ENCODE peak calls at places on chromosomes 16 and 17, in nine cellular contexts. H is K562, T is A673, S is thoracic aorta, P is heart left ventricle, C is HCT116, K is breast epithelium, N is body of pancreas, M is neural progenitor cell. R is an unnamed sample. For H3K36me3 and H3K27me3, the result is how much of the 10 kb centered on the place peaks cover.

GRCh38 chr17:45411348-45412105 is 21.1 kb downstream of the ARHGAP27 start:
- DNase-seq in H (no peak), T (no peak), S (no peak), P (no peak), C (no peak), K (no peak), N (no peak), M (no peak), R (no peak)

GRCh38 chr17:72717276-72717675 is 375.2 kb downstream of the SLC39A11 start:
- DNase-seq in H (no peak), T (no peak), S (no peak), P (no peak), C (no peak), K (no peak), N (no peak), M (no peak), R (no peak)

GRCh38 chr16:47037746-47038458 is 64.4 kb upstream of the DNAJA2 start:
- DNase-seq in H (peak), T (peak), S (peak), P (peak), C (peak), K (peak), N (peak), M (peak), R (peak)

GRCh38 chr16:51167170-51167710 is 16.2 kb upstream of the SALL1 start:
- DNase-seq in H (no peak), T (no peak), S (no peak), P (no peak), C (no peak), K (no peak), N (no peak), M (no peak), R (no peak)

GRCh38 chr16:56734429-56734828 is 4.5 kb downstream of the NUP93 start:
- DNase-seq in H (peak), T (no peak), S (no peak), P (no peak), C (no peak), K (no peak), N (no peak), M (no peak), R (no peak)

GRCh38 chr16:67399749-67400704 is 6.7 kb upstream of the TPPP3 start:
- DNase-seq in H (no peak), T (no peak), S (no peak), P (no peak), C (no peak), K (no peak), N (peak), M (no peak), R (no peak)

GRCh38 chr17:77347544-77347943 is 206.8 kb downstream of the SEC14L1 start:
- DNase-seq in H (no peak), T (no peak), S (no peak), P (no peak), C (no peak), K (no peak), N (no peak), M (no peak), R (no peak)

GRCh38 chr16:53052519-53053501 is at the start of gene CHD9NB:
- DNase-seq in H (no peak), T (peak), S (peak), P (no peak), C (peak), K (peak), N (peak), M (no peak), R (peak)

GRCh38 chr16:64236351-64236750 is 885.5 kb downstream of the CDH11 start:
- DNase-seq in H (no peak), T (no peak), S (no peak), P (no peak), C (no peak), K (no peak), N (no peak), M (no peak), R (no peak)

GRCh38 chr16:88900653-88901052 is 34.2 kb upstream of the PABPN1L start:
- DNase-seq in H (no peak), T (no peak), S (no peak), P (no peak), C (no peak), K (no peak), N (no peak), M (no peak), R (no peak)

GRCh38 chr17:5211458-5211857 is 19.8 kb upstream of the ZNF594 start:
- DNase-seq in H (no peak), T (no peak), S (no peak), P (no peak), C (no peak), K (no peak), N (no peak), M (no peak), R (no peak)

GRCh38 chr16:85458952-85459351 is 154.2 kb upstream of the GSE1 start:
- DNase-seq in H (no peak), T (no peak), S (no peak), P (no peak), C (no peak), K (no peak), N (peak), M (no peak), R (no peak)

GRCh38 chr17:19369846-19370492 is 7.4 kb upstream of the B9D1 start:
- DNase-seq in H (no peak), T (no peak), S (no peak), P (no peak), C (no peak), K (no peak), N (peak), M (no peak), R (no peak)

GRCh38 chr17:73820686-73821448 is 176.6 kb upstream of the SDK2 start:
- DNase-seq in H (peak), T (peak), S (no peak), P (no peak), C (no peak), K (no peak), N (no peak), M (peak), R (peak)

GRCh38 chr17:17264430-17264829 is 16.6 kb downstream of the COPS3 start:
- DNase-seq in H (no peak), T (no peak), S (no peak), P (no peak), C (no peak), K (no peak), N (no peak), M (no peak), R (no peak)
- H3K36me3 ChIP-seq in H (half or more), T (half or more), S (half or more), P (half or more), C (half or more), K (under half), N (under half), M (under half), R (under half)

DNA sequence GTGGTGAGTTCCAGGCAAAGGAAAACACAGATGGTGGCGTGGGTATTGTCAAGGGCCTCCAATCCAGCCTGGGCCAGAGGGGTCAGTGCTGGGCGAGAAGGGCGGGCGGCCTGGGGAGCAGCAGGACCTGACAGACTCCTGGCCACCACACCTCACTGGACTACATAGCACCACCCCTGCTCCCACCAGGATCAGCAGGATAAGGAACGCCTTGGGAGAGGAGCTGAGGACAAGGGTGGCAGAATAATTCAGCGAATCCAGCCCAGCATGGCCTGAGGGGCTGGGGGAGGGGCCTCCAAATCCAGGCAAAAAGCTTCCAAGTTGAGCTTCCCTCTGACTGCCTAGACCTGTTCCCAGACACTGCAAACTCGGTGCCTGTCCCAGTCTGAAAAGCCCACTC is 6.5 kb downstream of the DLX4 start:
- DNase-seq in H (no peak), T (no peak), S (no peak), P (no peak), C (no peak), K (no peak), N (no peak), M (no peak), R (no peak)
- H3K27me3 ChIP-seq in H (under half), T (half or more), S (under half), P (half or more), C (under half), K (half or more), N (under half), M (half or more), R (under half)

GRCh38 chr16:18797746-18798145 is 3.6 kb downstream of the ARL6IP1 start:
- DNase-seq in H (no peak), T (no peak), S (no peak), P (no peak), C (no peak), K (no peak), N (no peak), M (no peak), R (no peak)
- H3K36me3 ChIP-seq in H (half or more), T (half or more), S (under half), P (half or more), C (half or more), K (under half), N (under half), M (under half), R (half or more)

GRCh38 chr17:38602862-38603785 is 2.6 kb downstream of the SRCIN1 start:
- DNase-seq in H (no peak), T (no peak), S (no peak), P (no peak), C (no peak), K (no peak), N (no peak), M (peak), R (no peak)
- H3K27me3 ChIP-seq in H (under half), T (under half), S (under half), P (under half), C (under half), K (under half), N (under half), M (under half), R (under half)

DNA sequence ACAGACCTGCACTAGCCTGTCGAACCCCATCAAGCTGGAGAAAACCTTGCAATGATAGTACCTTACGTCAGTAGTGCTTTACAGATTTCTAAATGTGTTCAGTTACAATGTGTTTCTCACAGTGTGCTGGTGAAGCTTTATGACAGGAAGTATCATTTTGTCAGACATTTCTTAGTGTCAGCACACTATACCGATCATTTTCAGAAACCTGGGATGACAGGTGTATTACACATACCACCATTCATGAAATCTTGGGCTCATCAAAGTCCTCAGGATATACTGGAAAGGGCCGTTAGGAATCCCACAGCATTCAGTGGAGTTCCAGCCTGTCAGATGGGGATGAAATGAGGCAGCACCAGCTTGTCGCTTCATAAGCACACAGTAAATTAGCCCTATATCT is 27.3 kb downstream of the TTC19 start:
- DNase-seq in H (no peak), T (no peak), S (no peak), P (no peak), C (no peak), K (no peak), N (no peak), M (no peak), R (no peak)
- H3K36me3 ChIP-seq in H (half or more), T (half or more), S (under half), P (half or more), C (half or more), K (under half), N (under half), M (under half), R (half or more)

GRCh38 chr17:31512796-31513195 is 121.3 kb downstream of the RAB11FIP4 start:
- DNase-seq in H (no peak), T (no peak), S (no peak), P (no peak), C (no peak), K (no peak), N (no peak), M (no peak), R (no peak)

GRCh38 chr17:31512104-31512740 is 120.7 kb downstream of the RAB11FIP4 start:
- DNase-seq in H (no peak), T (no peak), S (no peak), P (no peak), C (no peak), K (no peak), N (no peak), M (no peak), R (no peak)

GRCh38 chr17:31517524-31517923 is 126.0 kb downstream of the RAB11FIP4 start:
- DNase-seq in H (peak), T (no peak), S (no peak), P (no peak), C (no peak), K (no peak), N (no peak), M (peak), R (peak)

GRCh38 chr17:31513731-31514427 is 122.4 kb downstream of the RAB11FIP4 start:
- DNase-seq in H (no peak), T (no peak), S (no peak), P (no peak), C (no peak), K (no peak), N (no peak), M (no peak), R (no peak)

DNA sequence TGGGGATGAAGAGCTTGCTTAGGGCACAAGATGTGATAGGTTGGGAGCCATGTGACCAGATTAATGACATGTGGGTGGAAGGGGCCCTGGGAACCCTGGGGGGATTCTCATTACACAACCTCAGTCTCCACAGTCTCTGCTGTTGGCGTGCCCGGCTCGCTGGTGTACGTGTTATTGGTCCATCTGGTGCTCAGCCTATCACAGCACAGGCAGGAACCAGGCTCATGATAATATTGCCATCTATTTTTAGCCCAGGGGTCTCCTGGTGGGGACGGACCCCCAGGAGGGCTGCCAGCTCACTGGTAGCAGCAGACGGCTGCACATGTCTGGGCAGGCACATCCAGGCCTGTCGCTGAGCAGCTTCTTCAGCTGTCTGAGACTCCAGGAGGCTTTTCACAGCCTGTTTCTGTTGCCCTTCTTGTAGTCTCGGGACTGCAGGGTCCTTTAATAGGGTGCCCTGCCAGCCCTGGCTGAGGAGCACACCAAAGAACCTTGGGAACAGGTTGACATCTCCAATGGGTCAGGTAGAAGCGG is 123.8 kb downstream of the RAB11FIP4 start:
- DNase-seq in H (no peak), T (no peak), S (no peak), P (no peak), C (no peak), K (no peak), N (no peak), M (no peak), R (no peak)
- H3K27me3 ChIP-seq in H (under half), T (under half), S (under half), P (under half), C (under half), K (under half), N (under half), M (under half), R (under half)

GRCh38 chr17:6642592-6642991 is 1.7 kb downstream of the TXNDC17 start:
- DNase-seq in H (no peak), T (no peak), S (no peak), P (no peak), C (no peak), K (no peak), N (no peak), M (no peak), R (no peak)

GRCh38 chr17:6641374-6641818 is 536 bp downstream of the TXNDC17 start:
- DNase-seq in H (no peak), T (peak), S (no peak), P (no peak), C (no peak), K (no peak), N (no peak), M (no peak), R (no peak)

GRCh38 chr17:6640536-6641373 is at the start of the genes KIAA0753 and TXNDC17:
- DNase-seq in H (peak), T (peak), S (peak), P (peak), C (peak), K (peak), N (peak), M (peak), R (peak)

GRCh38 chr17:6639651-6640535 is 618 bp downstream of the KIAA0753 start:
- DNase-seq in H (peak), T (peak), S (no peak), P (peak), C (no peak), K (no peak), N (peak), M (peak), R (peak)

DNA sequence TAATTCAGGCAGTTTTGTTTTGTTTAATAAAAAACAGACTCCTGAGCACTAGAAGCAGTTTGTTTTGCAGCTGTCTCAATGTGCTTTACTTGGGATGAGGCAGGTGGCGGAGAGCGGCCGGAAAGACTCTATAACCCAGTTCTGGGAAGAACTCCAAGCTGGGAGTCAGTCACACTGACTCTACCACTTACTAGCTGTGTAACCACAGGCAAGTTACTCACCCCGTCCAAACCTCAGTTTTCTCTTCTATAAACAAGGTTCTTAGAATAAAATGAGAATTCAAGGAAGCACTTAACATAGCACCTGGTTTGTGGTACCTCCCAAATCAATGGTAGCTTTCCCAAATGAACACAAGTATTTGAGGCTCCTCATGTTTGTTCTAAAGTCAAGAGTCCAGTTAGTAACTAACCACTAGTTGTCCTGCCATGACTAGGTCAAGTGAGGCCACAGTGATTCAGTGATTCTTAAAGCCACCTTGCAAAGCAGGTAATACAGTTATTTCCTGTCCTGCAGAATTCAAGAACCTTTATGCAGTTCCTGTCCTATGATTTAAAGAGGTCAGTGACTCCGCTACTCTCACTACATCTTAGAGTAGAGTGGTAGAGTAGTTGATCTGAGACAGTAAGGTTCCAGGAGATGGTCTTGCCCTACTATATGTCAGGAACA is 2.7 kb downstream of the TXNDC17 start:
- DNase-seq in H (no peak), T (no peak), S (no peak), P (no peak), C (no peak), K (no peak), N (no peak), M (no peak), R (peak)
- H3K36me3 ChIP-seq in H (half or more), T (under half), S (under half), P (half or more), C (under half), K (under half), N (under half), M (under half), R (under half)

GRCh38 chr17:81083125-81083765 is 48.3 kb downstream of the BAIAP2 start:
- DNase-seq in H (no peak), T (no peak), S (no peak), P (peak), C (no peak), K (peak), N (peak), M (no peak), R (no peak)

GRCh38 chr17:81085420-81085911 is 50.5 kb downstream of the BAIAP2 start:
- DNase-seq in H (no peak), T (no peak), S (no peak), P (no peak), C (no peak), K (no peak), N (peak), M (no peak), R (no peak)

GRCh38 chr17:81084691-81085419 is 49.9 kb downstream of the BAIAP2 start:
- DNase-seq in H (no peak), T (no peak), S (no peak), P (peak), C (no peak), K (no peak), N (peak), M (no peak), R (no peak)

GRCh38 chr17:81090361-81091133 is 55.6 kb downstream of the BAIAP2 start:
- DNase-seq in H (peak), T (peak), S (no peak), P (peak), C (no peak), K (no peak), N (no peak), M (peak), R (no peak)

DNA sequence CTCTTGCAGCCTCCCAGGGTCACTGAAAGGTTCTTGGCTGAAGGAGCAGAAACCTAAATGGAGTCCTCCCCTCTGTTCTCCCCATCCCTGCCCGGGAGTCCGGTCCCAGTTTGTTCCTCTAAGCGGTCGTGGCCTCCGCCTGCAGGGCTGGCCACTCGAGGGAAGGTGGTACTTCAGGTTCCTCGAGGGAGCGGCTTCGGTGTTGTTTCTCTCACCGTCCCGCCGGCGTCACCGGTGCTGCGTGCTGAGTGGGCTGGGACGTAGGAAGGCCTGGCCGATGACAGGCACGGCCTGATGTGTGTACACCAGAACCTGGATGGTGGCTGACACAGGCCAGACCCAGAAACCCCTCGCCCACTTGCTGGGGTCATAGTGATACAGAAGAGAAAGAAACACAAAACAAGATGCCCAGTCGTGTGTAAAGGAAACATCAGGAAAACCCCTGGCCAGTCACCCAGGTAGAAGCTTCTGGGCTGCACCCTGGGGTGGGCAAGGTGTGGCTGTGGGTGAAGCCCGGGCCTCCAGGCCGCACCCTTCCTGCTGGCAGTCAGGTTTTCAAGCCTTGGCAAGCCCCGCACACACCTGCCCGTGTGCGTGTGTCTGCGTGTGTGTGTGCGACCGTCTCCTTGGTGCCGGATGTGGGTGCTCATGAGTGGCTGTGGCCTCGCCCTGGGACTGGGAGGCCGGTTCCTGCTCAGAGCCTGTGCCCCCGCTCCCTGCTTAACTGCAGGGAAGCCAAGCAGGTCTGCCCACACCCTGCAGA is 52.0 kb downstream of the BAIAP2 start:
- DNase-seq in H (no peak), T (no peak), S (no peak), P (no peak), C (no peak), K (no peak), N (no peak), M (no peak), R (no peak)
- H3K27me3 ChIP-seq in H (under half), T (under half), S (under half), P (under half), C (under half), K (under half), N (under half), M (under half), R (under half)